ENCODE peak calls at places on chromosomes 1 and 21, in six cellular contexts. S is epithelial cell of esophagus; C is NB4; G is CD8-positive, alpha-beta T cell; I is A549; P is ovary. N is an unnamed sample.

GRCh38 chr1:74395492-74395891 is 116.9 kb downstream of the LRRC53 start:
- DNase-seq in S (no peak), C (no peak), G (no peak), I (no peak), P (peak; percentile 46), N (no peak)

GRCh38 chr1:31785020-31785946 is 21.1 kb upstream of the ADGRB2 start:
- DNase-seq in S (no peak), C (peak; percentile 42), G (no peak), I (no peak), P (peak; percentile 34), N (no peak)

GRCh38 chr21:44444286-44444931 is 10.9 kb upstream of the LRRC3 start:
- DNase-seq in S (no peak), C (peak; percentile 34), G (no peak), I (no peak), P (no peak), N (no peak)

GRCh38 chr1:21924503-21925005 is 12.6 kb downstream of the HSPG2 start:
- DNase-seq in S (no peak), C (peak; percentile 82), G (no peak), I (no peak), P (no peak), N (no peak)

GRCh38 chr1:198677027-198677426 is 38.2 kb downstream of the PTPRC start:
- DNase-seq in S (peak; percentile 20), C (no peak), G (no peak), I (no peak), P (no peak), N (no peak)

GRCh38 chr1:162538815-162539431 is 22.6 kb upstream of the UAP1 start:
- DNase-seq in S (peak; percentile 88), C (no peak), G (no peak), I (peak; percentile 19), P (no peak), N (peak; percentile 80)

GRCh38 chr21:35257413-35257812 is 208.3 kb upstream of the RUNX1 start:
- DNase-seq in S (peak; percentile 95), C (no peak), G (no peak), I (peak; percentile 60), P (no peak), N (peak; percentile 95)

GRCh38 chr1:226403522-226404034 is 4.3 kb downstream of the PARP1 start:
- DNase-seq in S (peak; percentile 17), C (peak; percentile 20), G (no peak), I (no peak), P (no peak), N (peak; percentile 30)

DNA sequence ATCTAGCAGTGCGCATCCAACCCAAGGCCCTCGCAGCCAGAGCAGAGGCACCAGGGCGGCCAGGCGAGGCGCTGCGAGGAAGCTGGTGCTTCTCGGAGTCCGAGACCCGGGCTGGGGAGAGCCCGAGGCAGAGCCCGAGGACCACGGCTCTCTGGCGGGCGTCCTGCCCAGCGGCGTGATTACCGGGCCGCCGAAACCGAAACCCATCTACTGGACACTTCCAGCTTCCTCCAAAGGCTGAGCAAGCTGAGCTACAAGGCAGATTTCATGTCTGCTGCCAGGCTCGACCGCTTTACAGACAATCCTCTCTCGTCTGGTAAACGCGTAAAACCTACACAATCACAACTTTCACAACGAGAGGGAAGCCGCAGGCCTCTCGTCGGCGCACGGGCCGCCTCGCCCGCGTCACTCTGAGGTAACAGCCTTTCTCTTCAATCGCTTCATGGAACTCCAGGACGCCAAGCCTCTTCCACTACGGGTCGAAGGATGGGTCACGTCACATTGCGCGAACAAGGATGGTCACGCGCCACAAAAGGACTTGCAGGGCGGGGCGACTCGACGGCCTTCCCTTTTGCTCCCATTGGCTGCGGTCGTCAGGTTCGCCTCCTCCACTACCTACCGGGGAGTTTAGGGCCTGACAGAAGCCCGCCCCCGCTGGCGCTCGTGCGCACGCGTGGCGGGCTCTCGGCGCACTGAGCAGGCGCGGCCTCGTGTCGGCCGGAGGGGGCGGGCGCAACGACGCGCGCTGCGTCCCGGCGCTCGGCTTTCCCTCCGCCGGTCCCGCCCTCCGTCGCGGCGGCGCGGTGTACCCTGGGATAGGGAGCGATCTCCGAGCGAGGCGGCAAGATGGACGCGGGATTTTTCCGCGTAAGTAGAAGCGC is at the start of gene SRRM1:
- DNase-seq in S (peak; percentile 100), C (peak; percentile 100), G (peak; percentile 96), I (peak; percentile 100), P (peak; percentile 99), N (peak; percentile 100)
- TF ChIP-seq CTCF in S (no peak), C (no peak), G (no peak), I (no peak), P (peak; percentile 14), N (no peak)

GRCh38 chr1:8059161-8059622 is 33.1 kb upstream of the ERRFI1 start:
- DNase-seq in S (peak; percentile 27), C (no peak), G (no peak), I (no peak), P (no peak), N (peak; percentile 41)

GRCh38 chr1:8062861-8063260 is 36.8 kb upstream of the ERRFI1 start:
- DNase-seq in S (no peak), C (no peak), G (no peak), I (no peak), P (no peak), N (no peak)

GRCh38 chr1:8063298-8064068 is 37.4 kb upstream of the ERRFI1 start:
- DNase-seq in S (no peak), C (no peak), G (no peak), I (no peak), P (no peak), N (no peak)

GRCh38 chr1:8061210-8061609 is 35.1 kb upstream of the ERRFI1 start:
- DNase-seq in S (peak; percentile 94), C (no peak), G (no peak), I (peak; percentile 97), P (no peak), N (peak; percentile 89)

GRCh38 chr1:8061673-8062386 is 35.7 kb upstream of the ERRFI1 start:
- DNase-seq in S (peak; percentile 65), C (no peak), G (no peak), I (peak; percentile 80), P (no peak), N (no peak)
- TF ChIP-seq CTCF in S (peak; percentile 33), C (no peak), G (no peak), I (no peak), P (no peak), N (no peak)

GRCh38 chr21:17783003-17783402 is 36.2 kb downstream of the C21orf91 start:
- DNase-seq in S (no peak), C (no peak), G (no peak), I (no peak), P (no peak), N (no peak)

GRCh38 chr21:17779486-17779885 is 39.7 kb downstream of the C21orf91 start:
- DNase-seq in S (peak; percentile 62), C (peak; percentile 63), G (no peak), I (no peak), P (no peak), N (peak; percentile 52)

GRCh38 chr21:17782051-17782450 is 37.1 kb downstream of the C21orf91 start:
- DNase-seq in S (no peak), C (no peak), G (no peak), I (no peak), P (no peak), N (no peak)

GRCh38 chr21:17781524-17781923 is 37.6 kb downstream of the C21orf91 start:
- DNase-seq in S (no peak), C (no peak), G (no peak), I (no peak), P (no peak), N (no peak)

GRCh38 chr21:17780539-17780938 is 38.6 kb downstream of the C21orf91 start:
- DNase-seq in S (peak; percentile 46), C (peak; percentile 57), G (no peak), I (no peak), P (no peak), N (no peak)
- TF ChIP-seq CTCF in S (no peak), C (no peak), G (no peak), I (no peak), P (no peak), N (no peak)

GRCh38 chr1:170267317-170267716 is 121.6 kb downstream of the NTMT2 start:
- DNase-seq in S (peak; percentile 20), C (no peak), G (no peak), I (no peak), P (no peak), N (peak; percentile 34)
- TF ChIP-seq CTCF in S (peak; percentile 20), C (no peak), G (no peak), I (no peak), P (no peak), N (no peak)